ENCODE peak calls at places on chromosomes 2 and 18, in nine cellular contexts. P, H, O, C, B, F, Y, N and L are unnamed samples. For H3K27me3 and H3K4me1, the result is how much of the 10 kb centered on the place peaks cover.

GRCh38 chr2:186339716-186340115 is 146.3 kb upstream of the ZC3H15 start:
- DNase-seq in F (no peak), C (no peak), O (no peak), P (no peak), H (no peak), Y (no peak), B (no peak), N (no peak), L (peak)

GRCh38 chr2:222305510-222306392 is 7.0 kb upstream of the PAX3 start:
- DNase-seq in N (no peak), Y (no peak), B (no peak), H (no peak), P (peak), F (no peak), O (peak), C (no peak), L (no peak)

GRCh38 chr2:31434911-31435310 is 20.4 kb upstream of the XDH start:
- DNase-seq in O (no peak), N (no peak), H (no peak), B (no peak), P (no peak), Y (no peak), F (no peak), C (no peak), L (no peak)

GRCh38 chr2:112936927-112937232 is 25.9 kb downstream of the IL37 start:
- DNase-seq in Y (no peak), H (no peak), C (no peak), F (no peak), P (no peak), B (no peak), O (no peak), N (no peak), L (no peak)

GRCh38 chr2:233380132-233381012 is 26.1 kb downstream of the DGKD start:
- DNase-seq in Y (no peak), B (no peak), N (no peak), F (no peak), H (no peak), O (no peak), P (no peak), C (no peak), L (no peak)

GRCh38 chr2:183037660-183038340 is 457 bp downstream of the NCKAP1 start:
- DNase-seq in N (no peak), O (no peak), P (peak), C (no peak), B (peak), H (peak), F (peak), Y (no peak), L (no peak)

GRCh38 chr2:160125828-160126227 is 63.4 kb upstream of the PLA2R1 start:
- DNase-seq in B (no peak), C (no peak), N (no peak), P (no peak), F (no peak), O (no peak), H (no peak), Y (no peak), L (no peak)

GRCh38 chr18:70335892-70336726 is 47.3 kb downstream of the SOCS6 start:
- DNase-seq in F (no peak), N (no peak), B (no peak), Y (no peak), C (no peak), P (no peak), H (peak), O (no peak), L (peak)

GRCh38 chr2:38099096-38099997 is 23.4 kb upstream of the CYP1B1 start:
- DNase-seq in B (no peak), C (no peak), N (no peak), F (no peak), H (no peak), P (no peak), Y (no peak), O (no peak), L (no peak)

GRCh38 chr2:127864877-127865276 is 6.9 kb upstream of the POLR2D start:
- DNase-seq in C (no peak), F (no peak), B (no peak), Y (no peak), H (peak), N (no peak), P (peak), O (no peak), L (no peak)

GRCh38 chr2:157473585-157473984 is 29.7 kb upstream of the CYTIP start:
- DNase-seq in B (no peak), C (no peak), P (no peak), Y (no peak), N (no peak), H (no peak), O (no peak), F (no peak), L (peak)

GRCh38 chr2:28269019-28269784 is 123.5 kb upstream of the FOSL2 start:
- DNase-seq in H (peak), N (no peak), Y (no peak), F (no peak), C (no peak), B (no peak), P (peak), O (no peak), L (peak)

DNA sequence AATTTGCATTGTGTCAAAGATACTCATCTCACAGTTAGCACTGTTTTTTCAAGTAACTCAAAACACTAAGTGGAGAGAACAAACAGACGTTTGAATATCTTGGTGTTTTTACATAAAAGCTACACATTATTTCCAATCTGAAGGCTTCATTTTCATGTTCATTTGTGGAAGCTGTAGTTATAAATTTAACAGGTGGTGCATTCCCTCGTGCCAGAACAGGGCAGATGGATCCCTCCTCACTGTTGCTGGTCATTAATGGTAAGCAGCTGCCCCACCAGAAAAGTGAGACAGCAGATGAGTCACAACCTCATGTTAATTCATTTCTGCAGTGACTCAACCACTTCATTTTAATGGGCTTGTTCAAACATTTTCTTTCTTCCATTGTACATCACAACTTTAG is 286.9 kb downstream of the TMX3 start:
- DNase-seq in Y (no peak), H (peak), F (no peak), B (no peak), O (no peak), P (no peak), N (no peak), C (no peak), L (peak)
- H3K27me3 ChIP-seq in Y (under half), H (under half), F (under half), B (under half), O (under half), P (under half), N (under half), C (under half), L (under half)

GRCh38 chr2:43084699-43085091 is 141.7 kb downstream of the ZFP36L2 start:
- DNase-seq in N (no peak), P (no peak), H (peak), Y (no peak), C (no peak), B (peak), O (no peak), F (no peak), L (no peak)

GRCh38 chr2:43082878-43083261 is 143.5 kb downstream of the ZFP36L2 start:
- DNase-seq in Y (no peak), P (no peak), C (no peak), B (no peak), N (no peak), F (no peak), H (no peak), O (no peak), L (no peak)

GRCh38 chr2:43082111-43082877 is 144.1 kb downstream of the ZFP36L2 start:
- DNase-seq in Y (no peak), C (no peak), H (peak), P (no peak), F (no peak), B (peak), N (peak), O (no peak), L (peak)

GRCh38 chr2:43083278-43083677 is 143.1 kb downstream of the ZFP36L2 start:
- DNase-seq in H (no peak), N (no peak), F (no peak), B (no peak), C (no peak), Y (no peak), O (no peak), P (no peak), L (no peak)

DNA sequence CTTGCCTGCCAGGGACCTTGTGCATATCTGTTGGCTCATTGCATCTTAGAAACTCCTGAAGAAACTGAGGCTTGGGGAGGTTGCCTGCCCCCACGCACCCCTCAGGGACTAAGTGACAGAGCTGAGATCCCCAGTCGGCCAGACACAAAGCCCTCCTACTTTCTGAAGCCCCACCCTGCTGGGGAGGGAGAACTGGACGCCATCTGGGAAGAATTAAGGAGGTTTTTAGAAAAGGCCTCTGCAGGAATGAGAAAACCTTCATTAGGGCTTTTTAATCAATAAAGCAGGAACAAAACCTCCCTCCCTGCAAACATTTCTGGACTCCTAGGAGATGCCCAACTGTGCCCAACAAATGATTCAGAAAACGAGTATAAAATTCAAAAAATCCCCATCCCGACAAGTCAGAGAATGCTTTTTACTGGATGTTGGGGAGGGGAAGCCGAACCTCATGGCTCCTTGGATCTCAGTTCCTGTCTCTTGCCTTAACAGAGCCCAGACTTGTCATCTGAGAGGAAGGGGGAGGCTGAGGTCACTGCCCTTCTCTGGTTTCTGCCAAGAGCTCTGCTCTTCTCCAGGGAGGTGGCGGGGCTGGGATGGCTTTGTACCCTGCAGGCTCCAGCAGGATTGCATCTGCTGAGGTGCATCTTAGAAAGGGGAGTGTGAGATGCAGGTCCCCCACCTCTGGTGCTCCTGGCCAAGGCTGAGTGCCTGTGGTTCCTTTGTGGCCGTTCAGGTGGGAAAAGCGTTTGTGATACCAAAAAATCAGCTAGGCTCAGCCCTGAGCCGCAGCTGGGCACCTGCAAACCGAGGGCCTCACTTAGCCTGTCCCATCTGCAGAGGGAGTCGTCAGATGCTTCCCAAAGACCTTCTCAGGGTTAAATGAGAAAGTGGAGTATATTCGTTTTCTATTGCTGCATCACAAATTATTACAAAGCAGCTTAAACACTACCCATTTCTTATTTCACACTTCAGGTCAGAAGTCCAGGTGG is 142.4 kb downstream of the ZFP36L2 start:
- DNase-seq in C (no peak), H (peak), Y (no peak), N (peak), B (no peak), O (peak), F (no peak), P (no peak), L (peak)
- H3K4me1 ChIP-seq in C (under half), H (half or more), Y (half or more), N (half or more), B (half or more), O (under half), F (under half), P (under half), L (under half)

DNA sequence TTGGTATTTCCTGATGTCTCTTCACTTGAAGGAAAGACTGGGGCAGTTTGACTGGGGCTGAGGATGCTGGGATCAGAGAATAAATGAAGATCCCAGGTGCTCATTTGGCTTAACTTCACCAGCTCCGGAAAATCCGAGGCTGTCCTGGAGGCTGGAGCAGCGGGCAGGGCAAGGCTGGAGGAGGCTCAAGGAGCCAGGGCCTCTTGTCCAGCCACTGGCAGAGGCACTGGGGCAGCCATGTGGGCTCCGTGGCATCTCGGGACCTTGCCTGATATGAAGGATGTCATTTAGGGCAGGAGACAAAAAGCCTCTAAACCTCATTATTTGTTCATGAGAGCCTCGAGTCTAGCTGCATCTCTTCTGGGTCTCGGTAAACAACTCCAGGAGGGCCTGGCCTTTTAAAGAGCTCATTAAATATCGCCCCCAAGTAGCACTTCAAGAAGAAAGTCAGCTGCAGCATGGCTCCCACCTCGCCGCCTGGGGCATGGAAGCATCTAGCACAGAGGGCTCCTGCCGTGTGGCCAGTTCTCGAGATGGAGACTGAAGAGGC is 13.5 kb upstream of the GPR55 start:
- DNase-seq in F (no peak), C (no peak), B (no peak), Y (no peak), O (peak), N (peak), H (no peak), P (no peak), L (no peak)
- H3K27me3 ChIP-seq in F (under half), C (under half), B (under half), Y (under half), O (under half), N (under half), H (under half), P (under half), L (under half)

DNA sequence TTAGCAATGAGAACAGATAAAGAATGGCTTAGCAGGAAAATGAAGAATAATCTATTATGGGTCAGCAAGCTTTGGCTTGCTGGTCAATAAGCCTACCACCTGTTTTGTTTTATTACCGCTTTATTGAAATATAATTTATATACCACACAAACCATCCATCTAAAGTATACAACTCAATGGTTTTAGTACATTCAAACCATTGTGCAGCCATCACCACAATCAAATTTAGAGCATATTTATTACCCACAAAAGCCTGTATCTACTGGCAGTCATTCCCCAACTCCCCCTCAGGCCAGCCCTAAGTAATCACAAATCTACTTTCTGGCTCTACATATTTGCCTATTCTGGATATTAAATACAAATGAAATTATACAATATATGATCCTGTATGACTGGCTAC is 17.2 kb downstream of the PPP3R1 start:
- DNase-seq in N (no peak), F (no peak), Y (no peak), O (no peak), B (no peak), H (no peak), C (no peak), P (no peak), L (no peak)
- H3K4me1 ChIP-seq in N (half or more), F (half or more), Y (half or more), O (under half), B (under half), H (under half), C (under half), P (under half), L (under half)

GRCh38 chr2:120577896-120578295 is 157.8 kb upstream of the GLI2 start:
- DNase-seq in F (no peak), Y (no peak), O (no peak), H (no peak), C (no peak), P (no peak), N (no peak), B (no peak), L (no peak)
- H3K27me3 ChIP-seq in F (under half), Y (under half), O (under half), H (under half), C (under half), P (under half), N (under half), B (under half), L (under half)

DNA sequence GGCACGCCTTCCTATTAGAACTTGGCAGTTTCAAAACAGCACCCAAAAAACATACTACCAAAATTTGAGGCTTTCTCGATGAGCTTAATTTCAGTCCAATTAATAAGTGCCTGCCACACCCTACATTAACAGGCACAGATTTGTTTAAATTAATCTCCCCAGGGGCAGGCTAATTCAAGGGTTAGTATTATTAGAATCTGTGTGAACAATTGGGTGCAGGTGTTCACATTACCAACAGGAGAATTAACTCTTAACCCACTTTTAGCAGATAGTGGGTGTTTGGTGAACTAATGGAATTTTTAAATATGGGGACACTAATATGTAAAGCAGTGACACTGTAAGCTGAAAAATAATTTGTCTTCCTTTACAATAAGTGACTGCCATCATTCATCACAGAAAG is 4.1 kb downstream of the MBD2 start:
- DNase-seq in C (no peak), B (no peak), H (no peak), F (no peak), Y (no peak), N (no peak), O (no peak), P (no peak), L (no peak)
- H3K4me1 ChIP-seq in C (under half), B (half or more), H (under half), F (under half), Y (under half), N (under half), O (under half), P (under half), L (under half)

GRCh38 chr2:1881502-1881901 is 137.2 kb upstream of the PXDN start:
- DNase-seq in O (no peak), F (no peak), B (no peak), H (no peak), P (no peak), C (no peak), N (no peak), Y (no peak), L (no peak)
- H3K27me3 ChIP-seq in O (under half), F (under half), B (under half), H (under half), P (under half), C (under half), N (under half), Y (under half), L (under half)